ENCODE peak calls at places on chromosomes 13 and 19, in eight cellular contexts. Y, T, A, O, B, J, H and L are unnamed samples.

GRCh38 chr19:38842439-38843174 is 7.2 kb downstream of the HNRNPL start:
- DNase-seq in H (no peak), B (no peak), A (no peak), Y (no peak), J (no peak), O (no peak), T (no peak), L (no peak)

GRCh38 chr19:35812220-35813042 is at the start of gene PRODH2:
- DNase-seq in B (no peak), Y (no peak), T (no peak), A (no peak), J (no peak), H (no peak), O (no peak), L (no peak)

GRCh38 chr19:16637535-16637934 is 9.5 kb upstream of the MED26 start:
- DNase-seq in T (no peak), A (no peak), Y (no peak), B (no peak), J (no peak), O (no peak), H (peak), L (no peak)

GRCh38 chr13:41905600-41906254 is 55.2 kb downstream of the VWA8 start:
- DNase-seq in T (no peak), O (peak), H (no peak), B (no peak), A (no peak), J (no peak), Y (no peak), L (peak)

GRCh38 chr13:43057653-43058317 is 34.4 kb downstream of the DNAJC15 start:
- DNase-seq in T (no peak), Y (no peak), J (no peak), H (no peak), A (no peak), B (peak), O (peak), L (no peak)

GRCh38 chr19:30023330-30023729 is 81.3 kb downstream of the URI1 start:
- DNase-seq in H (no peak), Y (no peak), J (no peak), A (no peak), T (no peak), B (no peak), O (no peak), L (no peak)

GRCh38 chr19:15448778-15449619 is 757 bp downstream of the WIZ start:
- DNase-seq in O (no peak), H (no peak), A (peak), B (no peak), Y (peak), J (no peak), T (no peak), L (no peak)

GRCh38 chr19:2077398-2077797 is 18.7 kb downstream of the MOB3A start:
- DNase-seq in A (peak), J (no peak), H (no peak), B (no peak), Y (no peak), O (no peak), T (no peak), L (no peak)

GRCh38 chr13:33015275-33015674 is 948 bp upstream of the KL start:
- DNase-seq in B (no peak), Y (no peak), O (peak), A (no peak), H (no peak), J (no peak), T (no peak), L (no peak)

GRCh38 chr19:46181386-46181774 is 33.3 kb downstream of the IGFL2 start:
- DNase-seq in A (no peak), Y (no peak), J (no peak), B (no peak), H (no peak), O (no peak), T (no peak), L (no peak)

GRCh38 chr19:370641-371330 is 26.2 kb upstream of the MIER2 start:
- DNase-seq in J (peak), Y (no peak), H (no peak), O (no peak), B (no peak), A (peak), T (no peak), L (no peak)

GRCh38 chr19:10334340-10335148 is 1.2 kb upstream of the RAVER1 start:
- DNase-seq in T (peak), O (peak), B (peak), H (peak), A (peak), J (peak), Y (peak), L (peak)

GRCh38 chr19:44499559-44499958 is 763 bp downstream of the ZNF180 start:
- DNase-seq in J (no peak), B (no peak), H (no peak), T (no peak), Y (no peak), O (no peak), A (no peak), L (no peak)

GRCh38 chr19:18644144-18645034 is 7.6 kb downstream of the KLHL26 start:
- DNase-seq in Y (no peak), J (no peak), A (no peak), T (no peak), H (no peak), B (no peak), O (no peak), L (peak)

GRCh38 chr19:45567609-45568008 is 17.0 kb downstream of the OPA3 start:
- DNase-seq in H (no peak), B (no peak), J (no peak), O (no peak), A (no peak), T (no peak), Y (no peak), L (no peak)

GRCh38 chr19:34276614-34277013 is 22.3 kb downstream of the GARRE1 start:
- DNase-seq in J (no peak), A (no peak), H (no peak), Y (no peak), O (no peak), T (no peak), B (no peak), L (no peak)

GRCh38 chr13:44498969-44499368 is 77.2 kb downstream of the TSC22D1 start:
- DNase-seq in T (no peak), Y (no peak), B (no peak), A (no peak), O (no peak), H (peak), J (no peak), L (no peak)

GRCh38 chr19:38664503-38665211 is 17.2 kb downstream of the ACTN4 start:
- DNase-seq in H (no peak), Y (no peak), O (no peak), B (no peak), A (peak), J (no peak), T (no peak), L (no peak)

GRCh38 chr19:11345122-11345752 is 831 bp downstream of the TMEM205 start:
- DNase-seq in O (no peak), H (peak), B (no peak), Y (no peak), J (no peak), T (no peak), A (no peak), L (no peak)

GRCh38 chr13:111480976-111481375 is 160.5 kb downstream of the TEX29 start:
- DNase-seq in B (no peak), O (peak), H (no peak), A (peak), T (no peak), J (no peak), Y (no peak), L (no peak)

GRCh38 chr19:342801-343421 is 1.7 kb downstream of the MIER2 start:
- DNase-seq in T (peak), Y (no peak), A (no peak), H (peak), J (peak), O (no peak), B (peak), L (no peak)

GRCh38 chr13:98541701-98542203 is 35.2 kb downstream of the STK24 start:
- DNase-seq in A (no peak), O (no peak), T (no peak), H (no peak), B (no peak), Y (no peak), J (no peak), L (no peak)

GRCh38 chr19:32945260-32945659 is 26.5 kb downstream of the CEP89 start:
- DNase-seq in J (no peak), Y (no peak), A (no peak), O (no peak), T (no peak), H (no peak), B (no peak), L (no peak)

GRCh38 chr13:87810391-87810801 is 139.2 kb downstream of the SLITRK5 start:
- DNase-seq in A (peak), H (no peak), B (no peak), T (no peak), J (no peak), Y (peak), O (no peak), L (no peak)

GRCh38 chr13:90868321-90868920 is 479.1 kb upstream of the MIR17HG start:
- DNase-seq in O (no peak), J (no peak), Y (no peak), H (peak), B (peak), T (no peak), A (no peak), L (no peak)

GRCh38 chr19:55199620-55200204 is 9.6 kb downstream of the PTPRH start:
- DNase-seq in H (no peak), J (no peak), O (no peak), A (no peak), Y (no peak), T (no peak), B (no peak), L (no peak)

GRCh38 chr19:11152318-11153062 is 3.1 kb downstream of the SPC24 start:
- DNase-seq in Y (no peak), T (no peak), A (peak), O (no peak), J (peak), B (no peak), H (peak), L (no peak)

GRCh38 chr19:18157465-18158063 is 4.6 kb downstream of the PIK3R2 start:
- DNase-seq in O (no peak), B (no peak), A (no peak), H (no peak), Y (no peak), T (no peak), J (no peak), L (no peak)

GRCh38 chr19:1856698-1857603 is 6.4 kb downstream of the KLF16 start:
- DNase-seq in A (peak), J (peak), Y (no peak), O (no peak), H (peak), B (peak), T (peak), L (peak)

GRCh38 chr13:107665926-107666458 is 549.3 kb downstream of the LIG4 start:
- DNase-seq in T (no peak), Y (no peak), A (no peak), H (no peak), O (no peak), J (no peak), B (no peak), L (no peak)